ENCODE peak calls at places on chromosomes 11 and 22, in seven cellular contexts. One of them, this sample, is unnamed.

GRCh38 chr11:26741036-26741435 is 19.2 kb upstream of the SLC5A12 start:
- DNase-seq in MG63: peak; percentile 19
- DNase-seq in fibroblast of pulmonary artery: peak; percentile 83
- DNase-seq in GM12865: no peak
- DNase-seq in kidney: no peak
- DNase-seq in stimulated activated CD4-positive, alpha-beta T cell treated with anti-CD3 and anti-CD28 coated beads, Interleukin-1b, Interleukin-23, amount 100 ng/mL, for 24 hours: no peak
- DNase-seq in NCI-H82: no peak
- DNase-seq in this sample: no peak

GRCh38 chr22:29083576-29084566 is 11.0 kb downstream of the KREMEN1 start:
- DNase-seq in kidney: no peak
- DNase-seq in NCI-H82: no peak
- DNase-seq in MG63: no peak
- DNase-seq in fibroblast of pulmonary artery: no peak
- DNase-seq in stimulated activated CD4-positive, alpha-beta T cell treated with anti-CD3 and anti-CD28 coated beads, Interleukin-1b, Interleukin-23, amount 100 ng/mL, for 24 hours: no peak
- DNase-seq in GM12865: peak; percentile 43
- DNase-seq in this sample: no peak

GRCh38 chr11:1341928-1342524 is 32.6 kb upstream of the TOLLIP start:
- DNase-seq in NCI-H82: peak; percentile 22
- DNase-seq in stimulated activated CD4-positive, alpha-beta T cell treated with anti-CD3 and anti-CD28 coated beads, Interleukin-1b, Interleukin-23, amount 100 ng/mL, for 24 hours: no peak
- DNase-seq in kidney: no peak
- DNase-seq in GM12865: no peak
- DNase-seq in fibroblast of pulmonary artery: peak; percentile 72
- DNase-seq in MG63: peak; percentile 29
- DNase-seq in this sample: no peak

GRCh38 chr11:115078461-115079438 is 400.4 kb downstream of the NXPE2 start:
- DNase-seq in stimulated activated CD4-positive, alpha-beta T cell treated with anti-CD3 and anti-CD28 coated beads, Interleukin-1b, Interleukin-23, amount 100 ng/mL, for 24 hours: no peak
- DNase-seq in GM12865: no peak
- DNase-seq in fibroblast of pulmonary artery: no peak
- DNase-seq in NCI-H82: no peak
- DNase-seq in MG63: no peak
- DNase-seq in kidney: no peak
- DNase-seq in this sample: no peak

GRCh38 chr11:57638005-57638760 is 11.5 kb downstream of the YPEL4 start:
- DNase-seq in fibroblast of pulmonary artery: peak; percentile 87
- DNase-seq in NCI-H82: peak; percentile 91
- DNase-seq in MG63: peak; percentile 89
- DNase-seq in GM12865: peak; percentile 44
- DNase-seq in kidney: peak; percentile 91
- DNase-seq in stimulated activated CD4-positive, alpha-beta T cell treated with anti-CD3 and anti-CD28 coated beads, Interleukin-1b, Interleukin-23, amount 100 ng/mL, for 24 hours: no peak
- DNase-seq in this sample: peak; percentile 66

GRCh38 chr22:37431811-37432707 is 4.8 kb upstream of the ELFN2 start:
- DNase-seq in kidney: no peak
- DNase-seq in stimulated activated CD4-positive, alpha-beta T cell treated with anti-CD3 and anti-CD28 coated beads, Interleukin-1b, Interleukin-23, amount 100 ng/mL, for 24 hours: no peak
- DNase-seq in NCI-H82: no peak
- DNase-seq in GM12865: peak; percentile 23
- DNase-seq in fibroblast of pulmonary artery: peak; percentile 96
- DNase-seq in MG63: peak; percentile 51
- DNase-seq in this sample: peak; percentile 43

GRCh38 chr22:30245985-30246901 is at the start of gene LIF:
- DNase-seq in stimulated activated CD4-positive, alpha-beta T cell treated with anti-CD3 and anti-CD28 coated beads, Interleukin-1b, Interleukin-23, amount 100 ng/mL, for 24 hours: peak; percentile 34
- DNase-seq in kidney: no peak
- DNase-seq in MG63: peak; percentile 55
- DNase-seq in fibroblast of pulmonary artery: peak; percentile 74
- DNase-seq in NCI-H82: peak; percentile 24
- DNase-seq in GM12865: peak; percentile 34
- DNase-seq in this sample: peak; percentile 83

GRCh38 chr11:33457948-33458347 is 200.8 kb downstream of the HIPK3 start:
- DNase-seq in NCI-H82: no peak
- DNase-seq in stimulated activated CD4-positive, alpha-beta T cell treated with anti-CD3 and anti-CD28 coated beads, Interleukin-1b, Interleukin-23, amount 100 ng/mL, for 24 hours: no peak
- DNase-seq in MG63: no peak
- DNase-seq in kidney: no peak
- DNase-seq in fibroblast of pulmonary artery: no peak
- DNase-seq in GM12865: no peak
- DNase-seq in this sample: no peak

GRCh38 chr22:36383110-36383581 is 4.6 kb downstream of the MYH9 start:
- DNase-seq in stimulated activated CD4-positive, alpha-beta T cell treated with anti-CD3 and anti-CD28 coated beads, Interleukin-1b, Interleukin-23, amount 100 ng/mL, for 24 hours: no peak
- DNase-seq in GM12865: peak; percentile 95
- DNase-seq in kidney: no peak
- DNase-seq in fibroblast of pulmonary artery: peak; percentile 59
- DNase-seq in MG63: peak; percentile 57
- DNase-seq in NCI-H82: no peak
- DNase-seq in this sample: peak; percentile 65

GRCh38 chr11:84419576-84419975 is 1133.4 kb upstream of the CCDC90B start:
- DNase-seq in kidney: no peak
- DNase-seq in stimulated activated CD4-positive, alpha-beta T cell treated with anti-CD3 and anti-CD28 coated beads, Interleukin-1b, Interleukin-23, amount 100 ng/mL, for 24 hours: no peak
- DNase-seq in NCI-H82: peak; percentile 87
- DNase-seq in MG63: no peak
- DNase-seq in fibroblast of pulmonary artery: no peak
- DNase-seq in GM12865: no peak
- DNase-seq in this sample: no peak

GRCh38 chr22:36423461-36424404 is 36.0 kb upstream of the MYH9 start:
- DNase-seq in stimulated activated CD4-positive, alpha-beta T cell treated with anti-CD3 and anti-CD28 coated beads, Interleukin-1b, Interleukin-23, amount 100 ng/mL, for 24 hours: no peak
- DNase-seq in fibroblast of pulmonary artery: peak; percentile 51
- DNase-seq in kidney: no peak
- DNase-seq in MG63: no peak
- DNase-seq in NCI-H82: no peak
- DNase-seq in GM12865: no peak
- DNase-seq in this sample: no peak

GRCh38 chr22:28956506-28956905 is 73.1 kb downstream of the ZNRF3 start:
- DNase-seq in NCI-H82: no peak
- DNase-seq in kidney: no peak
- DNase-seq in GM12865: peak; percentile 59
- DNase-seq in MG63: no peak
- DNase-seq in stimulated activated CD4-positive, alpha-beta T cell treated with anti-CD3 and anti-CD28 coated beads, Interleukin-1b, Interleukin-23, amount 100 ng/mL, for 24 hours: no peak
- DNase-seq in fibroblast of pulmonary artery: no peak
- DNase-seq in this sample: no peak

GRCh38 chr11:8309862-8310261 is 46.2 kb upstream of the LMO1 start:
- DNase-seq in kidney: no peak
- DNase-seq in NCI-H82: peak; percentile 83
- DNase-seq in GM12865: no peak
- DNase-seq in fibroblast of pulmonary artery: no peak
- DNase-seq in MG63: no peak
- DNase-seq in stimulated activated CD4-positive, alpha-beta T cell treated with anti-CD3 and anti-CD28 coated beads, Interleukin-1b, Interleukin-23, amount 100 ng/mL, for 24 hours: no peak
- DNase-seq in this sample: no peak

GRCh38 chr22:28426346-28427132 is 253.1 kb downstream of the TTC28 start:
- DNase-seq in MG63: no peak
- DNase-seq in kidney: no peak
- DNase-seq in fibroblast of pulmonary artery: peak; percentile 70
- DNase-seq in NCI-H82: no peak
- DNase-seq in stimulated activated CD4-positive, alpha-beta T cell treated with anti-CD3 and anti-CD28 coated beads, Interleukin-1b, Interleukin-23, amount 100 ng/mL, for 24 hours: no peak
- DNase-seq in GM12865: no peak
- DNase-seq in this sample: no peak

GRCh38 chr11:34627197-34627596 is 6.3 kb downstream of the EHF start:
- DNase-seq in NCI-H82: no peak
- DNase-seq in GM12865: no peak
- DNase-seq in MG63: no peak
- DNase-seq in kidney: no peak
- DNase-seq in stimulated activated CD4-positive, alpha-beta T cell treated with anti-CD3 and anti-CD28 coated beads, Interleukin-1b, Interleukin-23, amount 100 ng/mL, for 24 hours: no peak
- DNase-seq in fibroblast of pulmonary artery: no peak
- DNase-seq in this sample: no peak

GRCh38 chr11:15341587-15341986 is 226.9 kb downstream of the INSC start:
- DNase-seq in NCI-H82: no peak
- DNase-seq in MG63: no peak
- DNase-seq in kidney: no peak
- DNase-seq in fibroblast of pulmonary artery: no peak
- DNase-seq in GM12865: no peak
- DNase-seq in stimulated activated CD4-positive, alpha-beta T cell treated with anti-CD3 and anti-CD28 coated beads, Interleukin-1b, Interleukin-23, amount 100 ng/mL, for 24 hours: no peak
- DNase-seq in this sample: no peak

GRCh38 chr11:22432331-22433065 is 94.3 kb downstream of the SLC17A6 start:
- DNase-seq in fibroblast of pulmonary artery: peak; percentile 88
- DNase-seq in GM12865: no peak
- DNase-seq in kidney: peak; percentile 71
- DNase-seq in MG63: no peak
- DNase-seq in stimulated activated CD4-positive, alpha-beta T cell treated with anti-CD3 and anti-CD28 coated beads, Interleukin-1b, Interleukin-23, amount 100 ng/mL, for 24 hours: no peak
- DNase-seq in NCI-H82: no peak
- DNase-seq in this sample: no peak

GRCh38 chr11:85772700-85773099 is 38.2 kb downstream of the SYTL2 start:
- DNase-seq in stimulated activated CD4-positive, alpha-beta T cell treated with anti-CD3 and anti-CD28 coated beads, Interleukin-1b, Interleukin-23, amount 100 ng/mL, for 24 hours: no peak
- DNase-seq in MG63: no peak
- DNase-seq in fibroblast of pulmonary artery: no peak
- DNase-seq in NCI-H82: no peak
- DNase-seq in kidney: no peak
- DNase-seq in GM12865: no peak
- DNase-seq in this sample: no peak

GRCh38 chr22:50020606-50021005 is 8.0 kb upstream of the IL17REL start:
- DNase-seq in stimulated activated CD4-positive, alpha-beta T cell treated with anti-CD3 and anti-CD28 coated beads, Interleukin-1b, Interleukin-23, amount 100 ng/mL, for 24 hours: no peak
- DNase-seq in kidney: no peak
- DNase-seq in fibroblast of pulmonary artery: no peak
- DNase-seq in GM12865: no peak
- DNase-seq in NCI-H82: no peak
- DNase-seq in MG63: no peak
- DNase-seq in this sample: no peak

GRCh38 chr11:105840391-105840790 is 181.6 kb downstream of the MSANTD4 start:
- DNase-seq in GM12865: no peak
- DNase-seq in NCI-H82: no peak
- DNase-seq in kidney: no peak
- DNase-seq in stimulated activated CD4-positive, alpha-beta T cell treated with anti-CD3 and anti-CD28 coated beads, Interleukin-1b, Interleukin-23, amount 100 ng/mL, for 24 hours: no peak
- DNase-seq in fibroblast of pulmonary artery: no peak
- DNase-seq in MG63: no peak
- DNase-seq in this sample: no peak

GRCh38 chr22:19897726-19898515 is 43.2 kb upstream of the GNB1L start:
- DNase-seq in GM12865: no peak
- DNase-seq in stimulated activated CD4-positive, alpha-beta T cell treated with anti-CD3 and anti-CD28 coated beads, Interleukin-1b, Interleukin-23, amount 100 ng/mL, for 24 hours: no peak
- DNase-seq in MG63: no peak
- DNase-seq in fibroblast of pulmonary artery: no peak
- DNase-seq in NCI-H82: no peak
- DNase-seq in kidney: peak; percentile 62
- DNase-seq in this sample: no peak

GRCh38 chr11:5336331-5336730 is 7.0 kb downstream of the OR51B5 start:
- DNase-seq in MG63: no peak
- DNase-seq in fibroblast of pulmonary artery: peak; percentile 36
- DNase-seq in GM12865: no peak
- DNase-seq in stimulated activated CD4-positive, alpha-beta T cell treated with anti-CD3 and anti-CD28 coated beads, Interleukin-1b, Interleukin-23, amount 100 ng/mL, for 24 hours: no peak
- DNase-seq in NCI-H82: no peak
- DNase-seq in kidney: no peak
- DNase-seq in this sample: no peak

GRCh38 chr11:65411681-65412070 is 10.9 kb upstream of the NEAT1 start:
- DNase-seq in MG63: no peak
- DNase-seq in fibroblast of pulmonary artery: no peak
- DNase-seq in stimulated activated CD4-positive, alpha-beta T cell treated with anti-CD3 and anti-CD28 coated beads, Interleukin-1b, Interleukin-23, amount 100 ng/mL, for 24 hours: no peak
- DNase-seq in kidney: peak; percentile 39
- DNase-seq in NCI-H82: no peak
- DNase-seq in GM12865: no peak
- DNase-seq in this sample: no peak

This sample was measured in GM13977.